ENCODE peak calls at places on chromosomes 16 and 17, in eight cellular contexts. K is A549, F is GM23338, C is gastrocnemius medialis, L is prostate gland, A is endodermal cell, G is breast epithelium, R is right atrium auricular region. D is an unnamed sample.

GRCh38 chr17:57744195-57745170 is 616 bp downstream of the CCDC182 start:
- DNase-seq in K (no peak), F (no peak), C (no peak), L (no peak), A (no peak), G (no peak), R (no peak), D (no peak)

GRCh38 chr16:85631802-85632393 is 18.8 kb downstream of the GSE1 start:
- DNase-seq in K (no peak), F (no peak), C (no peak), L (no peak), A (no peak), G (no peak), R (no peak), D (no peak)

GRCh38 chr17:11564483-11565380 is 33.5 kb upstream of the DNAH9 start:
- DNase-seq in K (no peak), F (no peak), C (no peak), L (no peak), A (no peak), G (no peak), R (no peak), D (no peak)

GRCh38 chr16:88968589-88969280 is 8.3 kb downstream of the CBFA2T3 start:
- DNase-seq in K (no peak), F (no peak), C (no peak), L (no peak), A (no peak), G (no peak), R (no peak), D (no peak)

GRCh38 chr17:78559749-78560368 is 17.3 kb downstream of the DNAH17 start:
- DNase-seq in K (no peak), F (peak; percentile 70), C (no peak), L (no peak), A (peak; percentile 89), G (no peak), R (no peak), D (no peak)

GRCh38 chr17:76268991-76269981 is 4.1 kb downstream of the UBALD2 start:
- DNase-seq in K (no peak), F (peak; percentile 53), C (no peak), L (no peak), A (no peak), G (no peak), R (no peak), D (no peak)

GRCh38 chr17:72407336-72408121 is 286.7 kb downstream of the SOX9 start:
- DNase-seq in K (peak; percentile 99), F (peak; percentile 59), C (no peak), L (peak; percentile 88), A (peak; percentile 85), G (peak; percentile 92), R (no peak), D (peak; percentile 19)

GRCh38 chr17:1709403-1709891 is 730 bp downstream of the TLCD2 start:
- DNase-seq in K (no peak), F (peak; percentile 35), C (no peak), L (no peak), A (peak; percentile 72), G (no peak), R (no peak), D (no peak)

GRCh38 chr16:15983898-15984297 is 34.5 kb downstream of the ABCC1 start:
- DNase-seq in K (no peak), F (no peak), C (no peak), L (no peak), A (no peak), G (no peak), R (no peak), D (no peak)

GRCh38 chr17:74923538-74924249 is 379 bp upstream of the OTOP2 start:
- DNase-seq in K (peak; percentile 92), F (peak; percentile 66), C (peak; percentile 14), L (peak; percentile 44), A (peak; percentile 93), G (peak; percentile 25), R (peak; percentile 61), D (peak; percentile 41)

GRCh38 chr17:41026668-41027471 is at the start of gene KRTAP1-5:
- DNase-seq in K (no peak), F (no peak), C (no peak), L (no peak), A (no peak), G (no peak), R (no peak), D (no peak)

GRCh38 chr17:61532818-61533217 is 58.2 kb downstream of the NACA2 start:
- DNase-seq in K (no peak), F (no peak), C (no peak), L (no peak), A (no peak), G (no peak), R (no peak), D (no peak)

GRCh38 chr16:89581861-89582563 is 6.5 kb downstream of the CPNE7 start:
- DNase-seq in K (no peak), F (no peak), C (no peak), L (peak; percentile 73), A (no peak), G (peak; percentile 68), R (no peak), D (no peak)

GRCh38 chr17:17816240-17816814 is 20.5 kb downstream of the SREBF1 start:
- DNase-seq in K (no peak), F (no peak), C (no peak), L (no peak), A (no peak), G (no peak), R (no peak), D (no peak)

GRCh38 chr17:48575673-48576478 is 2.3 kb downstream of the HOXB4 start:
- DNase-seq in K (no peak), F (no peak), C (no peak), L (no peak), A (peak; percentile 66), G (no peak), R (no peak), D (no peak)

GRCh38 chr16:68995011-68995504 is 110.4 kb upstream of the HAS3 start:
- DNase-seq in K (peak; percentile 55), F (peak; percentile 85), C (no peak), L (peak; percentile 34), A (peak; percentile 61), G (peak; percentile 57), R (no peak), D (no peak)

GRCh38 chr16:81745704-81746558 is 33.2 kb upstream of the PLCG2 start:
- DNase-seq in K (peak; percentile 78), F (peak; percentile 80), C (peak; percentile 27), L (peak; percentile 50), A (peak; percentile 87), G (peak; percentile 45), R (peak; percentile 67), D (peak; percentile 31)

GRCh38 chr17:63124536-63124935 is 158.5 kb downstream of the TANC2 start:
- DNase-seq in K (no peak), F (peak; percentile 47), C (no peak), L (no peak), A (peak; percentile 71), G (no peak), R (no peak), D (no peak)

GRCh38 chr16:75364286-75364791 is 69.0 kb downstream of the CFDP1 start:
- DNase-seq in K (no peak), F (no peak), C (no peak), L (no peak), A (no peak), G (no peak), R (no peak), D (no peak)

GRCh38 chr16:261031-261691 is 14.6 kb downstream of the RGS11 start:
- DNase-seq in K (no peak), F (no peak), C (no peak), L (no peak), A (no peak), G (no peak), R (no peak), D (no peak)

GRCh38 chr16:87234601-87235000 is 82.6 kb downstream of the C16orf95 start:
- DNase-seq in K (no peak), F (no peak), C (no peak), L (no peak), A (peak; percentile 60), G (no peak), R (no peak), D (no peak)

GRCh38 chr16:20803192-20803560 is 3.1 kb downstream of the ERI2 start:
- DNase-seq in K (no peak), F (no peak), C (no peak), L (no peak), A (no peak), G (no peak), R (no peak), D (no peak)

GRCh38 chr17:64037180-64037579 is 16.7 kb upstream of the ICAM2 start:
- DNase-seq in K (no peak), F (no peak), C (no peak), L (no peak), A (peak; percentile 34), G (no peak), R (no peak), D (no peak)

GRCh38 chr17:15479697-15480096 is 12.3 kb upstream of the CDRT4 start:
- DNase-seq in K (no peak), F (no peak), C (no peak), L (no peak), A (no peak), G (no peak), R (no peak), D (no peak)

GRCh38 chr16:13939821-13940220 is 19.9 kb downstream of the ERCC4 start:
- DNase-seq in K (no peak), F (no peak), C (no peak), L (no peak), A (no peak), G (no peak), R (no peak), D (no peak)

GRCh38 chr16:67447508-67448076 is 16.7 kb downstream of the HSD11B2 start:
- DNase-seq in K (peak; percentile 77), F (peak; percentile 61), C (no peak), L (no peak), A (peak; percentile 79), G (no peak), R (no peak), D (no peak)
- H3K27ac ChIP-seq in K (no peak overlapping the region), F (no peak overlapping the region), C (no peak overlapping the region), L (no peak overlapping the region), A (no peak overlapping the region), G (peak overlapping the region; percentile 68), R (no peak overlapping the region), D (no peak overlapping the region)

DNA sequence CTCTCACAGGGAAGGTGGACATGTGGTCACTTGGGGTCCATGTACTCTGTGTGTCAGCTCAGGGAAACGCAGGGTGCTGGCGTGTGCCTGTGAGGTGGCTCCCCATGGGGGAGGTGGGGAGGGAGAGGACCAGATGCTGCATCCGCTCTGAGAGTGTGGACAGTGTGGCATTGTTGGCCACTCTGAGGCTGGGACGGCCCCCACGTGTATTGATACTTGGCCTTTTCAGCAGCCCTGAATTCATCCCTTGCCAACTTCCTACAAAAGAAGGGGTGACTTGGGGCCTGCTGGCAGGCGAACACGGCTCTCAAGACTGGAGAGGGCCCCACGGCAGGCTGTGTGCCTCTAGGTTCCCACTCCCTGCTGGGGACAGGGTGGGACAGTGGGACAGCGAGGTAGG is 120.1 kb downstream of the RAB11FIP4 start:
- DNase-seq in K (no peak), F (no peak), C (no peak), L (no peak), A (no peak), G (no peak), R (no peak), D (peak; percentile 71)
- H3K27ac ChIP-seq in K (no peak overlapping the region), F (no peak overlapping the region), C (no peak overlapping the region), L (no peak overlapping the region), A (no peak overlapping the region), G (no peak overlapping the region), R (no peak overlapping the region), D (peak overlapping the region; percentile 24)

GRCh38 chr17:4479982-4480751 is 18.5 kb upstream of the SPNS2 start:
- DNase-seq in K (no peak), F (no peak), C (no peak), L (no peak), A (no peak), G (no peak), R (no peak), D (no peak)
- H3K27ac ChIP-seq in K (no peak overlapping the region), F (no peak overlapping the region), C (no peak overlapping the region), L (no peak overlapping the region), A (no peak overlapping the region), G (peak overlapping the region; percentile 68), R (no peak overlapping the region), D (no peak overlapping the region)

GRCh38 chr16:57242650-57243049 is 2.4 kb upstream of the ARL2BP start:
- DNase-seq in K (no peak), F (no peak), C (no peak), L (no peak), A (no peak), G (no peak), R (no peak), D (no peak)
- H3K27ac ChIP-seq in K (no peak overlapping the region), F (no peak overlapping the region), C (no peak overlapping the region), L (no peak overlapping the region), A (no peak overlapping the region), G (no peak overlapping the region), R (no peak overlapping the region), D (no peak overlapping the region)